ENCODE peak calls at places on chromosome 11, in seven cellular contexts. One of them, this sample, is unnamed.

GRCh38 chr11:121595717-121596156 is 143.0 kb upstream of the SORL1-AS1 start:
- DNase-seq in pulmonary artery endothelial cell: no peak
- DNase-seq in adrenal gland: no peak
- DNase-seq in IMR-90: peak
- DNase-seq in CD8-positive, alpha-beta memory T cell: no peak
- DNase-seq in AG04450: peak
- DNase-seq in glutamatergic neuron: no peak
- DNase-seq in this sample: no peak

GRCh38 chr11:20530942-20531703 is 68.3 kb upstream of the SLC6A5 start:
- DNase-seq in pulmonary artery endothelial cell: no peak
- DNase-seq in adrenal gland: no peak
- DNase-seq in IMR-90: no peak
- DNase-seq in CD8-positive, alpha-beta memory T cell: no peak
- DNase-seq in AG04450: no peak
- DNase-seq in glutamatergic neuron: no peak
- DNase-seq in this sample: no peak

GRCh38 chr11:16678466-16679116 is 59.9 kb upstream of the C11orf58 start:
- DNase-seq in pulmonary artery endothelial cell: no peak
- DNase-seq in adrenal gland: no peak
- DNase-seq in IMR-90: no peak
- DNase-seq in CD8-positive, alpha-beta memory T cell: no peak
- DNase-seq in AG04450: no peak
- DNase-seq in glutamatergic neuron: no peak
- DNase-seq in this sample: no peak

GRCh38 chr11:297666-298405 is 1.5 kb downstream of the IFITM5 start:
- DNase-seq in pulmonary artery endothelial cell: no peak
- DNase-seq in adrenal gland: no peak
- DNase-seq in IMR-90: no peak
- DNase-seq in CD8-positive, alpha-beta memory T cell: no peak
- DNase-seq in AG04450: no peak
- DNase-seq in glutamatergic neuron: peak
- DNase-seq in this sample: no peak

GRCh38 chr11:46382644-46383403 is 1.4 kb downstream of the MDK start:
- DNase-seq in pulmonary artery endothelial cell: no peak
- DNase-seq in adrenal gland: peak
- DNase-seq in IMR-90: peak
- DNase-seq in CD8-positive, alpha-beta memory T cell: no peak
- DNase-seq in AG04450: no peak
- DNase-seq in glutamatergic neuron: peak
- DNase-seq in this sample: peak

GRCh38 chr11:63567044-63567840 is 4.1 kb upstream of the PLAAT2 start:
- DNase-seq in pulmonary artery endothelial cell: no peak
- DNase-seq in adrenal gland: no peak
- DNase-seq in IMR-90: peak
- DNase-seq in CD8-positive, alpha-beta memory T cell: peak
- DNase-seq in AG04450: peak
- DNase-seq in glutamatergic neuron: no peak
- DNase-seq in this sample: peak

GRCh38 chr11:62108017-62108750 is 15.6 kb upstream of the INCENP start:
- DNase-seq in pulmonary artery endothelial cell: peak
- DNase-seq in adrenal gland: no peak
- DNase-seq in IMR-90: peak
- DNase-seq in CD8-positive, alpha-beta memory T cell: peak
- DNase-seq in AG04450: no peak
- DNase-seq in glutamatergic neuron: no peak
- DNase-seq in this sample: peak

GRCh38 chr11:72641900-72642814 is 32.1 kb downstream of the PDE2A start:
- DNase-seq in pulmonary artery endothelial cell: no peak
- DNase-seq in adrenal gland: peak
- DNase-seq in IMR-90: no peak
- DNase-seq in CD8-positive, alpha-beta memory T cell: no peak
- DNase-seq in AG04450: no peak
- DNase-seq in glutamatergic neuron: peak
- DNase-seq in this sample: no peak

GRCh38 chr11:84719935-84720577 is 907.1 kb downstream of the DLG2 start:
- DNase-seq in pulmonary artery endothelial cell: no peak
- DNase-seq in adrenal gland: no peak
- DNase-seq in IMR-90: no peak
- DNase-seq in CD8-positive, alpha-beta memory T cell: no peak
- DNase-seq in AG04450: no peak
- DNase-seq in glutamatergic neuron: peak
- DNase-seq in this sample: no peak

GRCh38 chr11:104337273-104337672 is 173.3 kb upstream of the PDGFD start:
- DNase-seq in pulmonary artery endothelial cell: no peak
- DNase-seq in adrenal gland: peak
- DNase-seq in IMR-90: no peak
- DNase-seq in CD8-positive, alpha-beta memory T cell: no peak
- DNase-seq in AG04450: no peak
- DNase-seq in glutamatergic neuron: no peak
- DNase-seq in this sample: no peak

GRCh38 chr11:41307371-41308080 is 151.9 kb downstream of the LRRC4C start:
- DNase-seq in pulmonary artery endothelial cell: no peak
- DNase-seq in adrenal gland: no peak
- DNase-seq in IMR-90: no peak
- DNase-seq in CD8-positive, alpha-beta memory T cell: no peak
- DNase-seq in AG04450: no peak
- DNase-seq in glutamatergic neuron: no peak
- DNase-seq in this sample: no peak

GRCh38 chr11:68312780-68313573 is 586 bp downstream of the LRP5 start:
- DNase-seq in pulmonary artery endothelial cell: no peak
- DNase-seq in adrenal gland: no peak
- DNase-seq in IMR-90: no peak
- DNase-seq in CD8-positive, alpha-beta memory T cell: no peak
- DNase-seq in AG04450: no peak
- DNase-seq in glutamatergic neuron: no peak
- DNase-seq in this sample: no peak

GRCh38 chr11:75380716-75381420 is 18.4 kb upstream of the RPS3 start:
- DNase-seq in pulmonary artery endothelial cell: no peak
- DNase-seq in adrenal gland: no peak
- DNase-seq in IMR-90: no peak
- DNase-seq in CD8-positive, alpha-beta memory T cell: no peak
- DNase-seq in AG04450: no peak
- DNase-seq in glutamatergic neuron: no peak
- DNase-seq in this sample: no peak

GRCh38 chr11:1870721-1871466 is 18.0 kb downstream of the LSP1 start:
- DNase-seq in pulmonary artery endothelial cell: no peak
- DNase-seq in adrenal gland: peak
- DNase-seq in IMR-90: no peak
- DNase-seq in CD8-positive, alpha-beta memory T cell: peak
- DNase-seq in AG04450: no peak
- DNase-seq in glutamatergic neuron: peak
- DNase-seq in this sample: no peak

GRCh38 chr11:82869657-82870056 is 30.6 kb downstream of the PRCP start:
- DNase-seq in pulmonary artery endothelial cell: no peak
- DNase-seq in adrenal gland: no peak
- DNase-seq in IMR-90: no peak
- DNase-seq in CD8-positive, alpha-beta memory T cell: no peak
- DNase-seq in AG04450: no peak
- DNase-seq in glutamatergic neuron: no peak
- DNase-seq in this sample: no peak

GRCh38 chr11:134669796-134670195 is 257.8 kb upstream of the B3GAT1 start:
- DNase-seq in pulmonary artery endothelial cell: no peak
- DNase-seq in adrenal gland: no peak
- DNase-seq in IMR-90: no peak
- DNase-seq in CD8-positive, alpha-beta memory T cell: no peak
- DNase-seq in AG04450: no peak
- DNase-seq in glutamatergic neuron: no peak
- DNase-seq in this sample: no peak

GRCh38 chr11:69218946-69219720 is 63.4 kb downstream of the SMIM38 start:
- DNase-seq in pulmonary artery endothelial cell: no peak
- DNase-seq in adrenal gland: peak
- DNase-seq in IMR-90: no peak
- DNase-seq in CD8-positive, alpha-beta memory T cell: no peak
- DNase-seq in AG04450: no peak
- DNase-seq in glutamatergic neuron: no peak
- DNase-seq in this sample: no peak

GRCh38 chr11:125886997-125887372 is 483 bp upstream of the HYLS1 start:
- DNase-seq in pulmonary artery endothelial cell: no peak
- DNase-seq in adrenal gland: peak
- DNase-seq in IMR-90: no peak
- DNase-seq in CD8-positive, alpha-beta memory T cell: no peak
- DNase-seq in AG04450: no peak
- DNase-seq in glutamatergic neuron: peak
- DNase-seq in this sample: peak

GRCh38 chr11:113664981-113665710 is 41.0 kb downstream of the TMPRSS5 start:
- DNase-seq in pulmonary artery endothelial cell: no peak
- DNase-seq in adrenal gland: no peak
- DNase-seq in IMR-90: no peak
- DNase-seq in CD8-positive, alpha-beta memory T cell: no peak
- DNase-seq in AG04450: no peak
- DNase-seq in glutamatergic neuron: no peak
- DNase-seq in this sample: no peak

GRCh38 chr11:33944693-33945424 is 53.0 kb upstream of the LMO2 start:
- DNase-seq in pulmonary artery endothelial cell: no peak
- DNase-seq in adrenal gland: no peak
- DNase-seq in IMR-90: no peak
- DNase-seq in CD8-positive, alpha-beta memory T cell: no peak
- DNase-seq in AG04450: no peak
- DNase-seq in glutamatergic neuron: no peak
- DNase-seq in this sample: no peak

GRCh38 chr11:26572770-26573402 is 823 bp upstream of the MUC15 start:
- DNase-seq in pulmonary artery endothelial cell: no peak
- DNase-seq in adrenal gland: no peak
- DNase-seq in IMR-90: no peak
- DNase-seq in CD8-positive, alpha-beta memory T cell: no peak
- DNase-seq in AG04450: no peak
- DNase-seq in glutamatergic neuron: no peak
- DNase-seq in this sample: no peak

GRCh38 chr11:129324533-129325175 is 51.0 kb upstream of the BARX2 start:
- DNase-seq in pulmonary artery endothelial cell: no peak
- DNase-seq in adrenal gland: no peak
- DNase-seq in IMR-90: no peak
- DNase-seq in CD8-positive, alpha-beta memory T cell: no peak
- DNase-seq in AG04450: no peak
- DNase-seq in glutamatergic neuron: peak
- DNase-seq in this sample: no peak

GRCh38 chr11:63993983-63994382 is 7.7 kb downstream of the OTUB1 start:
- DNase-seq in pulmonary artery endothelial cell: no peak
- DNase-seq in adrenal gland: no peak
- DNase-seq in IMR-90: no peak
- DNase-seq in CD8-positive, alpha-beta memory T cell: no peak
- DNase-seq in AG04450: no peak
- DNase-seq in glutamatergic neuron: no peak
- DNase-seq in this sample: no peak

GRCh38 chr11:11389238-11389637 is 36.2 kb upstream of the CSNK2A3 start:
- DNase-seq in pulmonary artery endothelial cell: no peak
- DNase-seq in adrenal gland: peak
- DNase-seq in IMR-90: no peak
- DNase-seq in CD8-positive, alpha-beta memory T cell: no peak
- DNase-seq in AG04450: no peak
- DNase-seq in glutamatergic neuron: no peak
- DNase-seq in this sample: no peak

GRCh38 chr11:35040221-35040942 is 98.6 kb upstream of the CD44 start:
- DNase-seq in pulmonary artery endothelial cell: no peak
- DNase-seq in adrenal gland: no peak
- DNase-seq in IMR-90: peak
- DNase-seq in CD8-positive, alpha-beta memory T cell: peak
- DNase-seq in AG04450: no peak
- DNase-seq in glutamatergic neuron: no peak
- DNase-seq in this sample: no peak

GRCh38 chr11:6320411-6321207 is at the start of gene CAVIN3:
- DNase-seq in pulmonary artery endothelial cell: no peak
- DNase-seq in adrenal gland: peak
- DNase-seq in IMR-90: peak
- DNase-seq in CD8-positive, alpha-beta memory T cell: no peak
- DNase-seq in AG04450: peak
- DNase-seq in glutamatergic neuron: peak
- DNase-seq in this sample: no peak

GRCh38 chr11:76808158-76808557 is 25.0 kb downstream of the TSKU start:
- DNase-seq in pulmonary artery endothelial cell: no peak
- DNase-seq in adrenal gland: no peak
- DNase-seq in IMR-90: no peak
- DNase-seq in CD8-positive, alpha-beta memory T cell: no peak
- DNase-seq in AG04450: no peak
- DNase-seq in glutamatergic neuron: no peak
- DNase-seq in this sample: no peak

This sample was measured in NCI-H1930.